ENCODE peak calls at places on chromosome 15, in four cellular contexts. E, P, J and O are unnamed samples.

GRCh38 chr15:94576889-94577533 is 345.6 kb downstream of the MCTP2 start:
- DNase-seq in J (no peak), E (peak; percentile 85), P (peak; percentile 41), O (peak; percentile 4)

GRCh38 chr15:77846360-77846759 is 213.6 kb upstream of the LINGO1 start:
- DNase-seq in J (no peak), E (no peak), P (no peak), O (no peak)

GRCh38 chr15:33040501-33040900 is 154.0 kb downstream of the FMN1 start:
- DNase-seq in E (no peak), P (no peak), J (peak; percentile 55), O (no peak)

GRCh38 chr15:32818758-32819405 is 101.1 kb downstream of the GREM1 start:
- DNase-seq in P (no peak), J (peak; percentile 86), E (no peak), O (no peak)

GRCh38 chr15:50813865-50814264 is 48.4 kb upstream of the SPPL2A start:
- DNase-seq in P (no peak), E (no peak), J (no peak), O (no peak)

GRCh38 chr15:29904731-29905417 is 82.6 kb upstream of the TJP1 start:
- DNase-seq in J (peak; percentile 25), E (peak; percentile 55), P (no peak), O (no peak)

GRCh38 chr15:66763186-66764066 is 61.4 kb downstream of the SMAD6 start:
- DNase-seq in P (no peak), J (no peak), E (no peak), O (peak; percentile 72)

GRCh38 chr15:75176404-75176761 is 25.3 kb upstream of the C15orf39 start:
- DNase-seq in P (no peak), J (no peak), E (no peak), O (no peak)

GRCh38 chr15:90667063-90667754 is 49.9 kb upstream of the BLM start:
- DNase-seq in P (no peak), E (no peak), J (no peak), O (no peak)

GRCh38 chr15:71195242-71195641 is 80.0 kb downstream of the THSD4 start:
- DNase-seq in J (no peak), E (peak; percentile 69), P (peak; percentile 13), O (no peak)

GRCh38 chr15:29392358-29392757 is 122.7 kb upstream of the NSMCE3 start:
- DNase-seq in P (no peak), J (no peak), E (no peak), O (no peak)

GRCh38 chr15:38254065-38254883 is 1.6 kb downstream of the SPRED1 start:
- DNase-seq in J (peak; percentile 68), P (peak; percentile 80), E (peak; percentile 61), O (peak; percentile 62)

DNA sequence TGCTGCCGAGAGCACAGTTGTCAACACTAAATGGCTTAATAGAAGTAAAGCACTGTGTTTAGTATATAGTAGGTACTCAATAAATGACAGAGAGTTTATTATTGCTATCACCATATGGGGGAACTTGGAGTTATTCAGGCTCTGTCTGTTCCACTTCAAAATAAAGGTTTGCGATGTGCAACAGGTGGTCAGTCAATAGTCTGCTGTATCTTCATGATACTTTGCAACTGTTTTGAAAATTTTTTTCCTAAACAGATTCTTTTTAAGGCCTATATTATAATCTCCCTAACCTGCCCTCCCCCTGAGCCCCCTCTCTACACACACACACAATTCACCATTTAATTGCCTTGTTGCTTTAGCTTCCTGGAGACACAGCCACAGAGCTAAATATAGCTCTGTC is 164.7 kb upstream of the NR2F2 start:
- DNase-seq in P (no peak), J (no peak), E (no peak), O (no peak)
- H3K4me3 ChIP-seq in P (no peak overlapping the region), J (no peak overlapping the region), E (no peak overlapping the region), O (no peak overlapping the region)

DNA sequence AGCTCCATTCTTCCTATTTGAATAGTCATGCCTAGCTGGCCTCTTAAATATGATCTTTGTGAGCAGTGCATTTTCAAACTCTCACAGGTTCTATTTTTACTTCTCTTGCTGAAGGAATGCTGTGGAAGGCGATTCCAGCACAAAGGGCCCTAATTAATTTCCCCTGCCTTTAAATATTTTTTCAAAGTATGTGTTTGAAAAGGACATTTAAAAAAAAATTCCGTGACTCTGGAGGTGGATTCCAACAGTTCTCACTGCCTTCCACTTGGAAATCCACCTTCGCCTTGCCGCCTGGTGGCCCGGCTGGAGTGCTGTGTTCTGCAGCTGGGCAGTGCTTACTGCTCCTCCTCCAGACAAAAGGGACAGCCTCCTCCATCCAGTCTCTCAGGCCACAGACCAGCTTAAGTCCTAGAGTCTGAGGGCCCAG is 61.5 kb upstream of the CORO2B start:
- DNase-seq in J (no peak), P (no peak), E (peak; percentile 82), O (no peak)
- TF ChIP-seq CTCF in J (no peak), P (no peak), E (peak; percentile 67), O (no peak)

DNA sequence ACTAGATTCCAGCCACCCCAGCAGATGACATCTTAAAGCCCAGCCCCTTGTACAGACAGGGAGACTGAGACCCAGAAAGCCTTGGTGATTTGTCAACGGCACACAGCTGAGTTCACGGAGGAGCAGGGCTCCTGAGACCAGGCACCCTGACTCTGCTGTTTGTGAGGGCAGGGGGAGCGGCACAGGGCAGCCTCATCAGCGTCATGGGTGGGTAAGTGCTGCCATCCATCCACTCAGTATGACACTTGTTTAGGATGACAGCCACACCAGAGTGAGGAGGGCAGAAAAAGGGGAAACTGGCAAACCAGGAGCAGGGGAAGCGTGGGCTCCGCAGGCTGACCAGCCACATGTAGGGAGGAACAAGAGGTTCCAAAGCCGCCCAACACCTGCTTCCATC is 20.0 kb downstream of the RBPMS2 start:
- DNase-seq in P (no peak), J (no peak), E (no peak), O (no peak)
- H3K4me3 ChIP-seq in P (no peak overlapping the region), J (no peak overlapping the region), E (no peak overlapping the region), O (no peak overlapping the region)

DNA sequence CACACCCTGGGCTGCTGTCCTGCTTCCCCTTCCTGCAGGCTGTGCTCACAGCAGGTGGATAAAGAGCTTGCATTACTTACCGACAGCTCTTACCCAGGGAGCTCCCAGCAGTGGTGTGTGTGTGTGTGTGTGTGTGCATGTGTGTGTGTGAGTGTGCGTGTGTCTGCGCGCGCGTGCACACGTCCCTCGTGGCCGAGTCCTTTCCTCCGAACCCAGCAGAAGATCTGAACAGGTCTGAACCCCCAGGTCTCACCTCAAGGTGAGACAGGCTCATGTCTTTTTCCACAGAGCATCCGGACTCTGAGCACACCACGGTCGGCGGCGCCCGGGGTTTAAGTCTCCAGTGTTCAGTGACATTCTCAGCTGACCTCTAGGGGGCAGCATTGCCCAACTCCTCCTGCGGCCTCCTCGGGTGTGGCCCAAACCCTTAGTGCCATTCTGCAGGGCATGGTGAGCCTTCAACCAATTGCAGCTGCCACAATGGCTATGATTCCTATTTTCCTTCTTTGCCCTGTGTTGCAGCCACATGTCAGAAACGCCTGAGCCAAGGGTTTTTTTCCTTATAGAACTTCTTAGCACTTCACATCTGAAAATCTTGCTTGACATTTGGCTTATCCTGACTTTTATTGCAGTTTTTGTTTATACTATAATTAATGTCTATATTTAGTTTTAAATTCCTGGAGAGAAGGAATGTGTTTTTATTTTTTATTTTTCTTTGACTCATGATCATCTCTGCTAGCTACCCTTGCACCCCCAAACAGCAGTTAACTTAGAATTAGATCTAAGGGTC is 64.1 kb upstream of the KLHL25 start:
- DNase-seq in E (peak; percentile 93), P (peak; percentile 78), J (peak; percentile 44), O (peak; percentile 39)
- TF ChIP-seq CTCF in E (peak; percentile 94), P (peak; percentile 74), J (peak; percentile 62), O (peak; percentile 91)

GRCh38 chr15:31338879-31339557 is 12.4 kb downstream of the KLF13 start:
- DNase-seq in P (no peak), E (no peak), J (peak; percentile 79), O (no peak)
- H3K4me3 ChIP-seq in P (no peak overlapping the region), E (no peak overlapping the region), J (no peak overlapping the region), O (no peak overlapping the region)

DNA sequence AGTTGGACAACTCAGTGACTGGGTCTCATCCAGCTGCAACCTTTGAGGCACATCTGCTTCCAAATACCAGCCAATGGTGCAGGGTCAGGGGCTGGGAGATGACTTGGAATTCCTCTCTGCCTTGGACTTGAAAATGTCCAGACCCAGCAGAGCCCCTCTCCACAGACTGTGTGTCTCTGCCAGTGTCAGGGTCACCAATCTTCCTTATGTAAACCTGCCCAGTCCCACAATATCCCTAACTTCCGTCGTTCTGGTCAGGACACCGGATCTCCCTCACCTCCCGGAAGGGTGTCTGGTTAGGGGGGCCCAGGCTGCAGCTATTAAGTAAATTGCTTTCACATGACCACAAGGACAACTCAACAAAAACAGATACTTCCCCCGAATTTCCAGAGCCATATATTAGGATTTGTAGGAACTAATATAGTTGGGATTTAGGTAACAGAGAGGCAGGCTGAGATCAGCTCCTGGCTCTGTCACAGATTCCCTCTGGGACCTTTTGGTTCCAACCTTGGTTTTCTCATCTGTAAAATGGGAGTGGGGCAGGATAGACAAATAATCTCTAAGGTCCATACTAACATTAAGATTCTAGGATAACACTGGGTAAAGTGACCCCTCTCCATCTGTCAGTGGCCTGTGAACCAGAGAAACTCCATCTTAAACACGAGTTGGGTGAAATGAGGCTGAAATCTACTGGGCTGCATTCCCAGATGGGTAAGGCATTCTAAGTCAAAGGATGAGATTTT is 30.8 kb downstream of the IGDCC3 start:
- DNase-seq in P (no peak), E (peak; percentile 35), J (no peak), O (no peak)
- TF ChIP-seq CTCF in P (no peak), E (no peak), J (no peak), O (no peak)

DNA sequence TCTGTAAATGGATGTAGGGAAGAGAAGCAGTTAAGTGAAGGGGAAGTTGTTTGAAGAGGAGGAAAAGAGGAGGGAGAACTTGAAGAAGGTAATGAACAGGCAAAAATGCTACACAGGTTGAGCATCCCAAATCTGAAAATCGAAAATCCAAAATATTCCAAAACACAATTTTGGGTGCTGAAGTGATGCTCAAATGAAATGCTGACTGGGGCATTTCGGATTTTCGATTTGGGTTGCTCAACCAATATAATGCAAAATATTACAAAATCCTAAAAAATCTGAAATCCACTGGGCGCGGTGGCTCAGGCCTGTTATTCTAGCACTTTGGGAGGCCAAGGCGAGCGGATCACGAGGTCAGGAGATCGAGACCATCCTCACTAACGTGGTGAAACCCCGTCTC is 61.9 kb upstream of the CDAN1 start:
- DNase-seq in J (no peak), E (no peak), P (no peak), O (no peak)
- H3K4me3 ChIP-seq in J (no peak overlapping the region), E (no peak overlapping the region), P (no peak overlapping the region), O (no peak overlapping the region)